ENCODE peak calls at places on chromosomes 5 and 9, in eight cellular contexts. A is MV-4-11; F is CD8-positive, alpha-beta memory T cell; W is GM06990; V is anterior cingulate cortex; N is AG04450; E is occipital lobe; P is fibroblast of the conjunctiva. B is an unnamed sample.
A peak's percentile ranks its signal among the peaks of the same experiment; 100 is the strongest.

GRCh38 chr5:89728750-89729149 is 680.8 kb downstream of the CETN3 start:
- DNase-seq in A (no peak), F (no peak), W (no peak), V (no peak), N (no peak), E (no peak), P (peak; percentile 72), B (no peak)

GRCh38 chr5:7878381-7878873 is 9.5 kb downstream of the MTRR start:
- DNase-seq in A (peak; percentile 96), F (no peak), W (peak; percentile 49), V (no peak), N (no peak), E (no peak), P (no peak), B (no peak)

GRCh38 chr9:132241840-132242620 is 80.2 kb downstream of the NTNG2 start:
- DNase-seq in A (peak; percentile 58), F (peak; percentile 47), W (peak; percentile 46), V (no peak), N (no peak), E (no peak), P (no peak), B (no peak)

GRCh38 chr5:56309262-56309826 is 76.2 kb upstream of the ANKRD55 start:
- DNase-seq in A (no peak), F (no peak), W (no peak), V (no peak), N (no peak), E (no peak), P (no peak), B (no peak)

GRCh38 chr9:2013688-2014087 is 1.5 kb upstream of the SMARCA2 start:
- DNase-seq in A (peak; percentile 87), F (no peak), W (no peak), V (no peak), N (no peak), E (no peak), P (no peak), B (no peak)

GRCh38 chr9:129031514-129031913 is 3.4 kb upstream of the SH3GLB2 start:
- DNase-seq in A (no peak), F (no peak), W (no peak), V (no peak), N (no peak), E (no peak), P (no peak), B (no peak)

GRCh38 chr5:137629646-137630045 is 106.2 kb downstream of the KLHL3 start:
- DNase-seq in A (peak; percentile 14), F (no peak), W (peak; percentile 15), V (no peak), N (no peak), E (peak; percentile 29), P (peak; percentile 51), B (no peak)

GRCh38 chr5:115634343-115635132 is 8.7 kb upstream of the TMED7 start:
- DNase-seq in A (peak; percentile 80), F (peak; percentile 75), W (peak; percentile 39), V (peak; percentile 71), N (peak; percentile 51), E (peak; percentile 76), P (peak; percentile 64), B (peak; percentile 66)

GRCh38 chr9:4574657-4575243 is 84.5 kb downstream of the SLC1A1 start:
- DNase-seq in A (no peak), F (no peak), W (no peak), V (no peak), N (no peak), E (no peak), P (no peak), B (no peak)